ENCODE peak calls at places on chromosomes 4 and X, in ten cellular contexts. One of them, this sample, is unnamed.

GRCh38 chrX:47321386-47321785 is 49.0 kb upstream of the ZNF157 start:
- DNase-seq in progenitor cell of endocrine pancreas: peak; percentile 57
- DNase-seq in fibroblast of mammary gland: peak; percentile 70
- DNase-seq in neural progenitor cell: peak; percentile 92
- DNase-seq in astrocyte of the spinal cord: peak; percentile 71
- DNase-seq in endothelial cell of umbilical vein: peak; percentile 19
- DNase-seq in GM13977: no peak
- DNase-seq in AG10803: peak; percentile 30
- DNase-seq in testis: peak; percentile 86
- DNase-seq in kidney: peak; percentile 76
- DNase-seq in this sample: peak; percentile 73

GRCh38 chr4:147782087-147782781 is 50.3 kb downstream of the ARHGAP10 start:
- DNase-seq in progenitor cell of endocrine pancreas: no peak
- DNase-seq in astrocyte of the spinal cord: peak; percentile 69
- DNase-seq in neural progenitor cell: no peak
- DNase-seq in kidney: no peak
- DNase-seq in endothelial cell of umbilical vein: peak; percentile 30
- DNase-seq in testis: no peak
- DNase-seq in AG10803: peak; percentile 27
- DNase-seq in fibroblast of mammary gland: peak; percentile 51
- DNase-seq in GM13977: no peak
- DNase-seq in this sample: no peak

GRCh38 chrX:13780868-13781427 is 35.9 kb downstream of the GPM6B start:
- DNase-seq in endothelial cell of umbilical vein: no peak
- DNase-seq in fibroblast of mammary gland: no peak
- DNase-seq in neural progenitor cell: no peak
- DNase-seq in progenitor cell of endocrine pancreas: no peak
- DNase-seq in kidney: no peak
- DNase-seq in AG10803: no peak
- DNase-seq in astrocyte of the spinal cord: no peak
- DNase-seq in GM13977: no peak
- DNase-seq in testis: no peak
- DNase-seq in this sample: no peak

GRCh38 chr4:73617256-73617655 is 3.0 kb downstream of the RASSF6 start:
- DNase-seq in testis: no peak
- DNase-seq in astrocyte of the spinal cord: no peak
- DNase-seq in AG10803: no peak
- DNase-seq in GM13977: no peak
- DNase-seq in endothelial cell of umbilical vein: no peak
- DNase-seq in fibroblast of mammary gland: no peak
- DNase-seq in neural progenitor cell: no peak
- DNase-seq in kidney: no peak
- DNase-seq in progenitor cell of endocrine pancreas: no peak
- DNase-seq in this sample: no peak

GRCh38 chrX:115913575-115913974 is 257.0 kb upstream of the AGTR2 start:
- DNase-seq in kidney: no peak
- DNase-seq in testis: no peak
- DNase-seq in progenitor cell of endocrine pancreas: no peak
- DNase-seq in astrocyte of the spinal cord: no peak
- DNase-seq in AG10803: no peak
- DNase-seq in GM13977: no peak
- DNase-seq in fibroblast of mammary gland: no peak
- DNase-seq in endothelial cell of umbilical vein: no peak
- DNase-seq in neural progenitor cell: no peak
- DNase-seq in this sample: no peak

GRCh38 chr4:181548873-181549541 is 694.2 kb upstream of the TENM3 start:
- DNase-seq in fibroblast of mammary gland: peak; percentile 96
- DNase-seq in neural progenitor cell: no peak
- DNase-seq in testis: no peak
- DNase-seq in AG10803: peak; percentile 80
- DNase-seq in kidney: no peak
- DNase-seq in endothelial cell of umbilical vein: no peak
- DNase-seq in GM13977: no peak
- DNase-seq in progenitor cell of endocrine pancreas: no peak
- DNase-seq in astrocyte of the spinal cord: peak; percentile 92
- DNase-seq in this sample: no peak

GRCh38 chr4:23680616-23681518 is 209.0 kb downstream of the PPARGC1A start:
- DNase-seq in neural progenitor cell: no peak
- DNase-seq in endothelial cell of umbilical vein: no peak
- DNase-seq in testis: no peak
- DNase-seq in AG10803: peak; percentile 30
- DNase-seq in progenitor cell of endocrine pancreas: no peak
- DNase-seq in GM13977: no peak
- DNase-seq in fibroblast of mammary gland: peak; percentile 26
- DNase-seq in kidney: no peak
- DNase-seq in astrocyte of the spinal cord: peak; percentile 7
- DNase-seq in this sample: no peak

GRCh38 chr4:141077611-141078225 is 55.6 kb downstream of the RNF150 start:
- DNase-seq in fibroblast of mammary gland: no peak
- DNase-seq in GM13977: no peak
- DNase-seq in astrocyte of the spinal cord: no peak
- DNase-seq in kidney: no peak
- DNase-seq in AG10803: no peak
- DNase-seq in progenitor cell of endocrine pancreas: no peak
- DNase-seq in endothelial cell of umbilical vein: no peak
- DNase-seq in testis: no peak
- DNase-seq in neural progenitor cell: no peak
- DNase-seq in this sample: no peak

DNA sequence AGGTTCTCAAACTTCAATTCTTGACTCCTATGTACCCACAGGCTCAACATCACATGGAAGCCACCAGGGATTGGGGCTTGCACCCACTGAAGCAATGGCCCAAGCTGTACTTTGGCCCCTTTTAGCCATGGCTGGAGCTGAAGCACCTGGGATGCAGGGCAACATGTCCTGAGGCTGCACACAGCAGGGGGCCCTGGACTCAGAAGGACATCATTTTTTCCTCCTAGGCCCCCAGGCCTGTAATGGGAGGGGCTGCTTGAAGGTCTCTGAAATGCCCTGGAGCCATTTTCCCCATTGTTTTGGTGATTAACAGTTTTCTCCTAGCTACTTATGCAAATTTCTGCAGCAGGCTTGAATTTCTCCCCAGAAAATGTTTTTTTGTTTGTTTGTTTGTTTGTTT is 465.1 kb upstream of the PCDH10 start:
- DNase-seq in kidney: no peak
- DNase-seq in testis: no peak
- DNase-seq in AG10803: no peak
- DNase-seq in progenitor cell of endocrine pancreas: no peak
- DNase-seq in endothelial cell of umbilical vein: no peak
- DNase-seq in GM13977: no peak
- DNase-seq in astrocyte of the spinal cord: no peak
- DNase-seq in neural progenitor cell: peak; percentile 10
- DNase-seq in fibroblast of mammary gland: no peak
- DNase-seq in this sample: peak; percentile 2
- TF ChIP-seq CTCF in kidney: no peak
- TF ChIP-seq CTCF in testis: no peak
- TF ChIP-seq CTCF in AG10803: no peak
- TF ChIP-seq CTCF in progenitor cell of endocrine pancreas: no peak
- TF ChIP-seq CTCF in endothelial cell of umbilical vein: no peak
- TF ChIP-seq CTCF in GM13977: no peak
- TF ChIP-seq CTCF in astrocyte of the spinal cord: no peak
- TF ChIP-seq CTCF in neural progenitor cell: no peak
- TF ChIP-seq CTCF in fibroblast of mammary gland: no peak
- TF ChIP-seq CTCF in this sample: no peak

DNA sequence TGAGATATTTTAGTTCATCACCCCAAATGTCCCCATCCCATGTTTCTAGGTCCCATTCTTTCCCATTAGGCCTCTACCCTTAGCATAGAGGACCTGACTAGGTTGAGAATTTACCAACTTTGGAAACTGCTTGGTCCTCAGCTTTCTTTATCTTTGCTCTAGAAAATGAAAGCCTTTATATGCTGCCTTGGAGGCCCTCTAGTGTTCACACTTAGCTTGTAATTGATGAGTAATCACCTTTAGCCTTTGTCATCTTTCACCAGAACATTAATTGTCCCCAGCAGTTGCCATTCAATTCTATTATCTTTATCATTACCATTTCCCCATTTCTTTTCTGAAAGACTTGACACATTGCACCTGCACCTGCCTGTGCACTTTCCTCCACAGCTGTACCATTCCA is 589.2 kb upstream of the NR3C2 start:
- DNase-seq in endothelial cell of umbilical vein: peak; percentile 50
- DNase-seq in kidney: no peak
- DNase-seq in GM13977: no peak
- DNase-seq in testis: peak; percentile 27
- DNase-seq in AG10803: peak; percentile 8
- DNase-seq in astrocyte of the spinal cord: peak; percentile 12
- DNase-seq in neural progenitor cell: peak; percentile 29
- DNase-seq in fibroblast of mammary gland: peak; percentile 28
- DNase-seq in progenitor cell of endocrine pancreas: no peak
- DNase-seq in this sample: no peak
- TF ChIP-seq CTCF in endothelial cell of umbilical vein: peak; percentile 28
- TF ChIP-seq CTCF in kidney: peak; percentile 48
- TF ChIP-seq CTCF in GM13977: peak; percentile 27
- TF ChIP-seq CTCF in testis: peak; percentile 28
- TF ChIP-seq CTCF in AG10803: peak; percentile 48
- TF ChIP-seq CTCF in astrocyte of the spinal cord: peak; percentile 45
- TF ChIP-seq CTCF in neural progenitor cell: peak; percentile 50
- TF ChIP-seq CTCF in fibroblast of mammary gland: peak; percentile 40
- TF ChIP-seq CTCF in progenitor cell of endocrine pancreas: peak; percentile 45
- TF ChIP-seq CTCF in this sample: peak; percentile 22

DNA sequence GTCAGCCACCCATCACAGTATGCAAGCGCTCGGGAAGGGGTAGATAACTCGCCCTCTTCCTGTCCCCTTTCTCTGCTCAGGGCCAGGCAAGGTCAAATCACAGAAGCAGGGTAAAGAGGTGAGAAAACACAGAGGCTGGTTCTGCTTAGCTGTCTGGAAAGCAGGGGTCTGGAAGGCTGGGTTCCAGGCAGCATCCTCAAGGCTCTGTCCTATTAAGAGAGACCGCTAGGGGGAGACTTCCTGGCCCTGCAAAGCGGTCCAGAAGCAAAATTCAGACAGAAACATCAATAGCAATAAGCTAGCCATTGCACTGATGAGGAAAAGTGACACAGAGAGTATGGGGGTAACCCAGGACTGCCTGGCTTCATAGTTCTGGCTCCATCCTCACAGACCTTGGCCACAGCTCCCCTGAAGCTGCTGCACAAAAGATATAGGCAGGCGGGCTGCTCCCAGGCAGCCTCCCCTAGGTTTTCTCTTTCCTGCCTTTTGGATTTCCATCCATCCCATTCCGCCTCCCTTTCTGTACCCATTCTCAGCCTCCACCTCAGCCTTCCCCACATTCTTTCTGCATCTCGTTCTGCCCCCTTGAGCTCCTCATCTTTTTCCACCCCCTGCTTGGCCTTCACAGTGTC is 308.5 kb downstream of the EVC2 start:
- DNase-seq in astrocyte of the spinal cord: peak; percentile 29
- DNase-seq in AG10803: peak; percentile 31
- DNase-seq in fibroblast of mammary gland: peak; percentile 6
- DNase-seq in kidney: no peak
- DNase-seq in testis: peak; percentile 22
- DNase-seq in GM13977: no peak
- DNase-seq in neural progenitor cell: peak; percentile 70
- DNase-seq in progenitor cell of endocrine pancreas: peak; percentile 24
- DNase-seq in endothelial cell of umbilical vein: peak; percentile 25
- DNase-seq in this sample: peak; percentile 55
- TF ChIP-seq CTCF in astrocyte of the spinal cord: peak; percentile 83
- TF ChIP-seq CTCF in AG10803: peak; percentile 77
- TF ChIP-seq CTCF in fibroblast of mammary gland: peak; percentile 55
- TF ChIP-seq CTCF in kidney: peak; percentile 29
- TF ChIP-seq CTCF in testis: peak; percentile 53
- TF ChIP-seq CTCF in GM13977: peak; percentile 60
- TF ChIP-seq CTCF in neural progenitor cell: peak; percentile 80
- TF ChIP-seq CTCF in progenitor cell of endocrine pancreas: peak; percentile 82
- TF ChIP-seq CTCF in endothelial cell of umbilical vein: peak; percentile 74
- TF ChIP-seq CTCF in this sample: peak; percentile 88

DNA sequence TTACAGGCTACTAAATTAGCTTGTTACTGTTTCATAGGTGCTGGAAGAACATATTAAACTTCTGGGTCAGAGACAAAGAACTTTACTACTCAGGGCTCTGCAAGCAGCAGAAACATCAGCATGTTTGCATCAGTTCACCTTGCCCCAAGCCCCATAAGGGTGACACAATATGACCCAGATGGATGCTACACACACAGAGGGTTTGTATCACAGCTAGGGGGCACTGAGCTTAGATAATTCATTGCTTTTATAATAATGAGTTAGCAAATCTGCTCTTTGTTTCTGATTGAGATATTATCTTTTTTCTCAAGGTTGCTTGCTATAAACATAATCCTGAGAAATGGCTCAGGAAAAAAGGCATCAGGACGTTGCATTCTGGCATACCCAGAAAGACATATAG is 4.8 kb upstream of the SYNPO2 start:
- DNase-seq in AG10803: no peak
- DNase-seq in astrocyte of the spinal cord: no peak
- DNase-seq in kidney: no peak
- DNase-seq in GM13977: no peak
- DNase-seq in neural progenitor cell: no peak
- DNase-seq in fibroblast of mammary gland: no peak
- DNase-seq in endothelial cell of umbilical vein: no peak
- DNase-seq in testis: no peak
- DNase-seq in progenitor cell of endocrine pancreas: no peak
- DNase-seq in this sample: no peak
- TF ChIP-seq CTCF in AG10803: no peak
- TF ChIP-seq CTCF in astrocyte of the spinal cord: peak; percentile 6
- TF ChIP-seq CTCF in kidney: no peak
- TF ChIP-seq CTCF in GM13977: peak; percentile 16
- TF ChIP-seq CTCF in neural progenitor cell: no peak
- TF ChIP-seq CTCF in fibroblast of mammary gland: peak; percentile 34
- TF ChIP-seq CTCF in endothelial cell of umbilical vein: no peak
- TF ChIP-seq CTCF in testis: no peak
- TF ChIP-seq CTCF in progenitor cell of endocrine pancreas: no peak
- TF ChIP-seq CTCF in this sample: no peak

DNA sequence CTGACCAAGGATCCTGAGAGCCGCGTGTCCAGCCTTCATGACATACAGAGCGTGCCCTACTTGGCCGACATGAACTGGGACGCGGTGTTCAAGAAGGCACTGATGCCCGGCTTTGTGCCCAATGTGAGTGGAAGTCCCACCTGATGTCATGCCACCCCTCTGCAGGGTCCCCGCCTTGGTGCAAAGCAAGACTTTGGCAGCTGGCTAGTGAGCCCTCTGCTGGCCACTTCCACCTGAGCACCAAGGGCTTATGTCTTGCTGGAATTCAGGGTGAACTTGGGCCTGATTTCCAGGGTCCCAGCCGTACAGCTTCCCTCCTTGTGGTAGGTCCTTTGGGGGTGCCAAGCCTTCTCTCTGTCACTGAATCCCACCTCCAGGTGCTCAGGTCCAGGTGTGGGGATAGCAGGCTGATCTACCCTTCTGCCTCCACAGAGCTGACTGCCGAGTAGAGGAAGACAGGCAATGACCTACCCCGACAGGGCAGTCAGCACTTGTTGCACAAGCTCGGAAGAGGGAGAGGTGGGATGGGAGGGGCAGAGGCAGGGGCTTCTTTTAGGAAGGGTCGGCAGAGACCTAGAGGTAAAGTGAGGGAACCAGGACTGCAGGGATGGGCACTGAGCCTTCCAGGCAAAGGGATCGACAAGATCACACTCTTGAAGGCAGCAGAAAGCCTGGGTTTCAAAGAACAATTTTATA is 248.1 kb downstream of the EVC2 start:
- DNase-seq in fibroblast of mammary gland: peak; percentile 23
- DNase-seq in endothelial cell of umbilical vein: peak; percentile 7
- DNase-seq in kidney: no peak
- DNase-seq in GM13977: peak; percentile 35
- DNase-seq in neural progenitor cell: peak; percentile 63
- DNase-seq in testis: no peak
- DNase-seq in progenitor cell of endocrine pancreas: peak; percentile 17
- DNase-seq in AG10803: peak; percentile 21
- DNase-seq in astrocyte of the spinal cord: peak; percentile 18
- DNase-seq in this sample: peak; percentile 44
- TF ChIP-seq CTCF in fibroblast of mammary gland: peak; percentile 55
- TF ChIP-seq CTCF in endothelial cell of umbilical vein: peak; percentile 36
- TF ChIP-seq CTCF in kidney: peak; percentile 40
- TF ChIP-seq CTCF in GM13977: peak; percentile 46
- TF ChIP-seq CTCF in neural progenitor cell: peak; percentile 70
- TF ChIP-seq CTCF in testis: peak; percentile 33
- TF ChIP-seq CTCF in progenitor cell of endocrine pancreas: peak; percentile 68
- TF ChIP-seq CTCF in AG10803: peak; percentile 70
- TF ChIP-seq CTCF in astrocyte of the spinal cord: peak; percentile 78
- TF ChIP-seq CTCF in this sample: peak; percentile 58

This sample was measured in nephron progenitor cell.